ENCODE peak calls at places on chromosome 6, in eight cellular contexts. A is IMR-90; F is heart left ventricle; B is heart right ventricle; H is endothelial cell of umbilical vein; U is naive thymus-derived CD4-positive, alpha-beta T cell; O is tibial nerve; T is mesenchymal stem cell. C is an unnamed sample. For H3K4me1, the result is how much of the 10 kb centered on the place peaks cover.

GRCh38 chr6:19812512-19813119 is 24.6 kb upstream of the ID4 start:
- DNase-seq in A (peak), F (no peak), B (no peak), H (peak), U (no peak), O (no peak), T (peak), C (no peak)

GRCh38 chr6:21595265-21595950 is 1.9 kb downstream of the SOX4 start:
- DNase-seq in A (no peak), F (peak), B (peak), H (no peak), U (peak), O (peak), T (peak), C (peak)

GRCh38 chr6:31525932-31526591 is 2.7 kb upstream of the MCCD1 start:
- DNase-seq in A (peak), F (no peak), B (no peak), H (peak), U (no peak), O (no peak), T (peak), C (no peak)

GRCh38 chr6:11323666-11324452 is 91.4 kb upstream of the NEDD9 start:
- DNase-seq in A (no peak), F (no peak), B (no peak), H (no peak), U (no peak), O (no peak), T (no peak), C (no peak)

GRCh38 chr6:91299544-91300491 is 712.9 kb upstream of the MAP3K7 start:
- DNase-seq in A (peak), F (peak), B (peak), H (no peak), U (no peak), O (peak), T (peak), C (peak)

GRCh38 chr6:74939309-74939708 is 266.5 kb downstream of the COL12A1 start:
- DNase-seq in A (no peak), F (no peak), B (no peak), H (peak), U (no peak), O (no peak), T (no peak), C (no peak)

GRCh38 chr6:53257001-53257400 is 91.7 kb downstream of the ELOVL5 start:
- DNase-seq in A (no peak), F (no peak), B (no peak), H (no peak), U (no peak), O (no peak), T (no peak), C (no peak)

GRCh38 chr6:152775441-152775840 is 24.8 kb downstream of the VIP start:
- DNase-seq in A (no peak), F (no peak), B (no peak), H (no peak), U (no peak), O (no peak), T (no peak), C (no peak)

GRCh38 chr6:2529217-2529719 is 221.5 kb downstream of the MYLK4 start:
- DNase-seq in A (no peak), F (no peak), B (no peak), H (no peak), U (no peak), O (no peak), T (no peak), C (no peak)

GRCh38 chr6:111993342-111993741 is 60.6 kb upstream of the CCN6 start:
- DNase-seq in A (no peak), F (no peak), B (no peak), H (no peak), U (no peak), O (no peak), T (no peak), C (no peak)

GRCh38 chr6:104623052-104623690 is 236.5 kb downstream of the HACE1 start:
- DNase-seq in A (no peak), F (no peak), B (no peak), H (no peak), U (no peak), O (no peak), T (peak), C (no peak)

GRCh38 chr6:48959401-48960060 is 503.5 kb downstream of the MMUT start:
- DNase-seq in A (no peak), F (no peak), B (no peak), H (no peak), U (no peak), O (no peak), T (no peak), C (no peak)

GRCh38 chr6:11368264-11368663 is 135.8 kb upstream of the NEDD9 start:
- DNase-seq in A (no peak), F (no peak), B (no peak), H (peak), U (no peak), O (no peak), T (no peak), C (no peak)

GRCh38 chr6:81304486-81304885 is 448.0 kb downstream of the TENT5A start:
- DNase-seq in A (no peak), F (no peak), B (no peak), H (peak), U (no peak), O (no peak), T (peak), C (no peak)

GRCh38 chr6:19210849-19211590 is 626.1 kb upstream of the ID4 start:
- DNase-seq in A (no peak), F (no peak), B (peak), H (no peak), U (no peak), O (no peak), T (no peak), C (peak)

GRCh38 chr6:3383525-3383924 is 73.3 kb downstream of the SLC22A23 start:
- DNase-seq in A (peak), F (no peak), B (no peak), H (no peak), U (no peak), O (no peak), T (peak), C (no peak)

GRCh38 chr6:7914311-7914710 is 3.7 kb upstream of the TXNDC5 start:
- DNase-seq in A (no peak), F (no peak), B (no peak), H (no peak), U (no peak), O (no peak), T (no peak), C (no peak)

GRCh38 chr6:131787079-131787478 is 20.7 kb upstream of the ENPP1 start:
- DNase-seq in A (peak), F (no peak), B (no peak), H (no peak), U (no peak), O (no peak), T (no peak), C (no peak)

GRCh38 chr6:51398064-51398740 is 579.5 kb downstream of the TFAP2B start:
- DNase-seq in A (no peak), F (no peak), B (no peak), H (no peak), U (no peak), O (no peak), T (no peak), C (no peak)

GRCh38 chr6:14092861-14093789 is 24.4 kb upstream of the CD83 start:
- DNase-seq in A (no peak), F (no peak), B (no peak), H (no peak), U (no peak), O (no peak), T (no peak), C (no peak)

GRCh38 chr6:87230801-87231200 is 75.4 kb downstream of the ZNF292 start:
- DNase-seq in A (peak), F (no peak), B (no peak), H (no peak), U (no peak), O (no peak), T (no peak), C (no peak)

GRCh38 chr6:112050417-112050816 is 3.5 kb upstream of the CCN6 start:
- DNase-seq in A (no peak), F (no peak), B (no peak), H (no peak), U (no peak), O (no peak), T (no peak), C (no peak)

GRCh38 chr6:107443904-107444267 is 15.5 kb downstream of the PDSS2 start:
- DNase-seq in A (no peak), F (no peak), B (no peak), H (peak), U (no peak), O (no peak), T (no peak), C (no peak)

GRCh38 chr6:168292911-168293310 is 26.7 kb downstream of the DACT2 start:
- DNase-seq in A (no peak), F (no peak), B (no peak), H (no peak), U (no peak), O (no peak), T (no peak), C (no peak)

GRCh38 chr6:52227495-52227894 is 16.8 kb downstream of the IL17F start:
- DNase-seq in A (peak), F (no peak), B (no peak), H (no peak), U (no peak), O (no peak), T (no peak), C (no peak)

GRCh38 chr6:17740559-17741220 is 34.0 kb upstream of the NUP153 start:
- DNase-seq in A (no peak), F (no peak), B (no peak), H (no peak), U (no peak), O (no peak), T (no peak), C (no peak)

GRCh38 chr6:45986746-45987274 is 28.9 kb downstream of the CLIC5 start:
- DNase-seq in A (no peak), F (peak), B (peak), H (no peak), U (no peak), O (no peak), T (peak), C (peak)

GRCh38 chr6:10084276-10084993 is 330.4 kb downstream of the TFAP2A start:
- DNase-seq in A (no peak), F (no peak), B (no peak), H (no peak), U (no peak), O (no peak), T (no peak), C (no peak)

GRCh38 chr6:86142326-86142725 is 499.6 kb upstream of the SYNCRIP start:
- DNase-seq in A (no peak), F (no peak), B (no peak), H (no peak), U (no peak), O (no peak), T (no peak), C (no peak)

GRCh38 chr6:2750832-2751231 is at the start of gene MYLK4:
- DNase-seq in A (no peak), F (no peak), B (no peak), H (no peak), U (no peak), O (no peak), T (no peak), C (no peak)

GRCh38 chr6:679282-679681 is 13.7 kb downstream of the EXOC2 start:
- DNase-seq in A (peak), F (no peak), B (no peak), H (no peak), U (no peak), O (no peak), T (no peak), C (no peak)
- H3K4me3 ChIP-seq in A (no peak), F (no peak), B (no peak), H (no peak), U (no peak), O (no peak), T (no peak), C (no peak)

GRCh38 chr6:71383476-71383875 is 94.9 kb downstream of the OGFRL1 start:
- DNase-seq in A (no peak), F (no peak), B (no peak), H (no peak), U (no peak), O (no peak), T (no peak), C (no peak)
- H3K4me1 ChIP-seq in A (under half), F (under half), B (under half), H (under half), U (under half), O (under half), T (under half), C (under half)

GRCh38 chr6:39942903-39943580 is 8.8 kb upstream of the MOCS1 start:
- DNase-seq in A (no peak), F (no peak), B (no peak), H (no peak), U (no peak), O (no peak), T (no peak), C (no peak)
- H3K4me3 ChIP-seq in A (no peak), F (no peak), B (no peak), H (no peak), U (no peak), O (no peak), T (no peak), C (no peak)

DNA sequence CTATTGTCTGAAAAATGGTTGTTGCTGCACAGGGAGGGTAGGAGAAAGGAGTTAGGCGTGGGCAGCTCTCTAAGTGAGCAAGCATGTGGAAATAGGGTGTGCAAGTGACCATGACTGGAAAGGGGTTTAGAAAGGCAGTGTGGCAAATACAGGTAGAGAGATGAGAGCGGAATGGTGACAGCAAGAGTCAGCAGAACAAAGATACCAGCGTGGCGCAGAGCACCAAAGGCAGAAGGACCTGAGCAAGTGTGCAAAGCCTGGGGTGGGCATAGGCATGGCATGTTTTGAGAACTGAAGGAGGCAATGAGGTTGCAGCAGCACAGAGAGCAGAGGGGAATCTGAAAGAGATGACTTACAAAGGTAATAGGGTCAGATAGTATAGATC is 17.0 kb downstream of the RNF217 start:
- DNase-seq in A (no peak), F (no peak), B (no peak), H (no peak), U (no peak), O (no peak), T (no peak), C (no peak)
- H3K4me1 ChIP-seq in A (under half), F (under half), B (under half), H (under half), U (under half), O (under half), T (under half), C (under half)

DNA sequence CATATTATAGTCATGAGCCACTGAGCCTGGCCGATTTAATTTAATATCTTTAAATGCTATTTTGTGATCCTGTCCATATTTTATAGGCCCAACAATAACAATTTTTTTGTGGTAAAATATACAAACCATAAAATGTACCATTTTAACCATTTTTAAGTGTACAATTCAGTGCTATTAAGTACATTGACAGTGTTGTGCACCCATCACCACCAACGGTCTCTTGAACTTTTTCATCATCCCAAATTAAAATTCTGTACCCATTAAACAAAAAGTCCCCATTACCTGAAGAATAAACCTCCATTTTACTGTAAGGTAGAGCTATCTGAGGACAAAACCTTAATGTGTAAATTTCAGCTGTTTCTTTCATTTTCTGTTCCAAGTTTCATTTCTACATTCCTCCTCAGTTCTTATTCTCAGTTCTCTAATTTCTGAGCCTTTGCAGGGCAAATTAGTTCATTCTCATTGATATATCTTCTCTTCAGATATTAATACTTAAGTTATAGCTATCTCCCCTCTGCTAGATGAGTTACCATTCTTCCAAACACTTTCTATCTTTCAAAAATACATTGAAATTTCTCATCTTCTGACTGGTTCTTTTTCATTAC is 10.3 kb downstream of the MTO1 start:
- DNase-seq in A (no peak), F (no peak), B (no peak), H (no peak), U (no peak), O (no peak), T (no peak), C (no peak)
- H3K4me3 ChIP-seq in A (no peak), F (no peak), B (no peak), H (no peak), U (no peak), O (no peak), T (no peak), C (no peak)

GRCh38 chr6:43923376-43924221 is 153.6 kb downstream of the VEGFA start:
- DNase-seq in A (peak), F (no peak), B (no peak), H (no peak), U (no peak), O (no peak), T (no peak), C (no peak)
- H3K4me1 ChIP-seq in A (under half), F (under half), B (under half), H (under half), U (under half), O (under half), T (under half), C (under half)

GRCh38 chr6:118800394-118801071 is 93.4 kb upstream of the ASF1A start:
- DNase-seq in A (peak), F (peak), B (peak), H (peak), U (peak), O (peak), T (peak), C (peak)
- H3K4me3 ChIP-seq in A (no peak), F (no peak), B (peak), H (no peak), U (peak), O (peak), T (no peak), C (peak)

C was measured in psoas muscle.